ENCODE peak calls at places on chromosome 18, in four cellular contexts. T is GM12878, F is K562, K is HepG2. O is an unnamed sample.

GRCh38 chr18:54702687-54703086 is 111.6 kb downstream of the DYNAP start:
- DNase-seq in T (no peak), F (no peak), K (no peak), O (no peak)

GRCh38 chr18:76437011-76437410 is 58.0 kb downstream of the ZNF516 start:
- DNase-seq in T (no peak), F (no peak), K (no peak), O (no peak)

GRCh38 chr18:50441518-50441917 is 66.7 kb downstream of the SKA1 start:
- DNase-seq in T (no peak), F (no peak), K (no peak), O (no peak)

GRCh38 chr18:59202258-59202820 is 17.6 kb upstream of the GRP start:
- DNase-seq in T (no peak), F (no peak), K (no peak), O (no peak)

GRCh38 chr18:52353589-52353988 is 13.6 kb downstream of the DCC start:
- DNase-seq in T (no peak), F (no peak), K (no peak), O (no peak)

GRCh38 chr18:36321636-36322407 is 24.3 kb downstream of the FHOD3 start:
- DNase-seq in T (no peak), F (no peak), K (no peak), O (no peak)

GRCh38 chr18:36770315-36770946 is 58.4 kb downstream of the TPGS2 start:
- DNase-seq in T (no peak), F (no peak), K (no peak), O (no peak)

GRCh38 chr18:3037423-3037915 is 24.5 kb upstream of the LPIN2 start:
- DNase-seq in T (peak), F (peak), K (peak), O (no peak)

GRCh38 chr18:7728297-7728696 is 161.2 kb downstream of the PTPRM start:
- DNase-seq in T (no peak), F (no peak), K (no peak), O (peak)

GRCh38 chr18:54222922-54223567 is 1.4 kb downstream of the MBD2 start:
- DNase-seq in T (peak), F (no peak), K (peak), O (no peak)

GRCh38 chr18:28095041-28095440 is 81.9 kb downstream of the CDH2 start:
- DNase-seq in T (no peak), F (no peak), K (no peak), O (no peak)

GRCh38 chr18:49723648-49724180 is 89.6 kb downstream of the ACAA2 start:
- DNase-seq in T (peak), F (no peak), K (peak), O (no peak)

GRCh38 chr18:3192752-3193151 is 27.0 kb downstream of the MYOM1 start:
- DNase-seq in T (no peak), F (no peak), K (no peak), O (no peak)

GRCh38 chr18:59881728-59882685 is 17.8 kb upstream of the PMAIP1 start:
- DNase-seq in T (no peak), F (peak), K (peak), O (no peak)

GRCh38 chr18:21389903-21390302 is 147.9 kb downstream of the GREB1L start:
- DNase-seq in T (no peak), F (no peak), K (no peak), O (no peak)

GRCh38 chr18:21386523-21387240 is 144.7 kb downstream of the GREB1L start:
- DNase-seq in T (no peak), F (no peak), K (no peak), O (peak)

GRCh38 chr18:21393986-21394385 is 152.0 kb downstream of the GREB1L start:
- DNase-seq in T (no peak), F (no peak), K (no peak), O (no peak)

GRCh38 chr18:21389283-21389682 is 147.3 kb downstream of the GREB1L start:
- DNase-seq in T (no peak), F (no peak), K (no peak), O (no peak)

DNA sequence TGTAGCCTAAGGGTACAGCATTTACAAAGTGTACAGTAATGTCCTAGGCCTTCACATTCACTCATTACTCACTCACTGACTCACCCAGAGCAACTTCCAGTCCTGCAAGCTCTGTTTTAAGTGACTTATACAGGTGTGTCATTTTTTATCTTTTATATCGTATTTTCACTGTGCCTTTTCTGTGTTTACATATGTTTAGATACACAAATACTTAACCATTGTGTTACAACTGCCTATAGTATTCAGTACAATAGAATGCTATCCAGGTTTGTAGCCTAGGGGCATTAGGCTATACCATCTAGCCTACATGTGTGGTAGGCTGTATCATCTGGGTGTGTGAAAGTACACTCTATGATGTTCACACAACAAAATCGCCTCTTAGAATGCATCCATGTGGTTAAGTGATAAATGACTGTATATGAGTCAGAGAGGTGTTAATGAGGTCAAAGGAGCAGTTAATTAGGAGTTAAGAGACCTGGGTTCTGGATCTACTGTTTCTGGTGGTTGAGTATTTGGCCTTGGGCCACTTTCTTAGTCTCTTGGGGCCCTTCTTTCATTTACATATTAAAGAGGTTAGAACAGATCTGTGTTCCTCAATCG is 149.1 kb downstream of the GREB1L start:
- DNase-seq in T (peak), F (no peak), K (no peak), O (no peak)
- TF ChIP-seq CREM in T (no peak), F (no peak), K (no peak), O (no peak)

DNA sequence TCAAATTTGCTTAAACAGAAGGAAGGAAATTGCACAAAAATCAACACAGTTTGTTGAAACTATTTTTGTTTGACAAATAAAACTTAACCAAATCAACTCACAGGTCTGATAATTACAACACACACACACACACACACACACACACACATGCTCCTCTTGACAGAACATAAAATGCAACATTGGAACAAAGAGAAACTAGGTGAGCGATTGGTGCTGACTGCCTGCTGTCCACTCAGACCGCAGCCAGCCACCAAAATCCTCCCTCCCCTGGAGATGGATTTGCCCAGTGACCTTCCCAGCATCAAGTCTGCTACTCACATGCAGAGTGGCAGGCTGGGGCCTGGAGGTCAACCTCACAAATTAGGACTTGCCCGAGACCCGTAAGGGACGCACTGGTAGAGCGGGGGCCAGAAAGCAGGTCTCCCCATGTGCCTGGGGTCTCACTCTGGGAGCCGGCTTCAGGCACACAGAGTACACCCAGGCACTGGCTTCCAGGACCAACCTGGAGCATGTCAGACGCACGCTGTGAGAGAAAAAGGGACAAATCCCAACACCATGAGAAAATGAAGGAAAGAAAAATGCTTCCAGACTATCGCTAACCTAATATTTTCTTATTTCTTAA is 61.4 kb downstream of the DIPK1C start:
- DNase-seq in T (no peak), F (no peak), K (no peak), O (no peak)
- TF ChIP-seq CREM in T (no peak), F (no peak), K (no peak), O (no peak)

GRCh38 chr18:77807650-77808049 is 558.0 kb downstream of the GALR1 start:
- DNase-seq in T (no peak), F (no peak), K (no peak), O (no peak)

GRCh38 chr18:77815666-77816338 is 566.2 kb downstream of the GALR1 start:
- DNase-seq in T (no peak), F (no peak), K (no peak), O (no peak)

GRCh38 chr18:77811510-77811909 is 561.9 kb downstream of the GALR1 start:
- DNase-seq in T (no peak), F (no peak), K (no peak), O (no peak)
- TF ChIP-seq CREM in T (no peak), F (no peak), K (no peak), O (no peak)

GRCh38 chr18:73839441-73839840 is 308.2 kb downstream of the FBXO15 start:
- DNase-seq in T (no peak), F (no peak), K (no peak), O (no peak)
- TF ChIP-seq CREM in T (no peak), F (no peak), K (no peak), O (no peak)

GRCh38 chr18:32956591-32957310 is 183.9 kb upstream of the KLHL14 start:
- DNase-seq in T (no peak), F (no peak), K (no peak), O (no peak)
- TF ChIP-seq CREM in T (no peak), F (no peak), K (no peak), O (no peak)

GRCh38 chr18:23196119-23197004 is 61.1 kb downstream of the CABLES1 start:
- DNase-seq in T (no peak), F (no peak), K (no peak), O (peak)
- TF ChIP-seq CREM in T (no peak), F (no peak), K (no peak), O (no peak)

DNA sequence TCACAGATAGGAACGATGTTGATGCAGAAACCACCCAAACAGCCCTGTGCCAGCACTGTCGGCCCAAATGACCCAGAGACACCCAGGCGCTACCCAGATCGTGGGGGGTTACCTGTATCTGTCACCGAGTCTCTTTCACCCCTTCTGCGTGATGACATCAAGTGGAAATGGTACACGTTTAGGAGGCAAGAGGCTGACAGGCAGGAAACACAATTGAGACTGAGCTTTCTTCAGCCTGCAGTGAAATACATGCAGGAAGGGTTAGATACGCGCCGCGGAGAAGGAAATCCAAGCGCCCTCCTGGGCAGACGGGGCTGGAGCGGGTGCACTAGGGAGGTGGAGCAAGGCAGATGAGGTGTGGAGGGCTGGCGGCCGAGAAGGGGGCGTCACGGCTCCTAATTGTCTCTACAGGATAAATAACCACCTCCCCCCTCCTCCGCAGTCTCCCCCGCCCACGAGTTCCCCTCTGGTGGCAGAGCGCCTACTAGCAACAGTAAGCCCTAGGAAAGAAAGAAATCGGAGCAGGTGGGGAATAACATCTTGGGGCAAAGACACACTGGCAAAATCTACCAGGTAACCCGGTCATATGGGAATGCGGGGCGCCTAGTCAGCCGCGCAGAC is at the start of gene RNF152:
- DNase-seq in T (no peak), F (no peak), K (no peak), O (peak)
- TF ChIP-seq CREM in T (no peak), F (no peak), K (no peak), O (no peak)

GRCh38 chr18:63559567-63560491 is 17.7 kb downstream of the SERPINB12 start:
- DNase-seq in T (no peak), F (no peak), K (no peak), O (no peak)
- TF ChIP-seq CREM in T (no peak), F (no peak), K (no peak), O (no peak)